ENCODE peak calls at places on chromosomes 12 and 14, in four cellular contexts. E is cardiac muscle cell, Z is fibroblast of lung, R is uterus. F is an unnamed sample.

GRCh38 chr12:92434607-92435025 is 268.2 kb upstream of the PLEKHG7 start:
- DNase-seq in E (no peak), R (no peak), Z (no peak), F (no peak)

GRCh38 chr14:44956866-44957265 is 4.9 kb downstream of the KLHL28 start:
- DNase-seq in E (no peak), R (no peak), Z (no peak), F (no peak)

GRCh38 chr12:32478858-32479257 is 79.5 kb downstream of the FGD4 start:
- DNase-seq in R (no peak), E (no peak), Z (no peak), F (no peak)

GRCh38 chr14:99725774-99726537 is 41.9 kb downstream of the CYP46A1 start:
- DNase-seq in E (no peak), R (no peak), Z (no peak), F (peak)

GRCh38 chr12:18158774-18159557 is 69.0 kb upstream of the RERGL start:
- DNase-seq in Z (peak), E (peak), R (no peak), F (no peak)

GRCh38 chr14:104650057-104650980 is 39.1 kb upstream of the INF2 start:
- DNase-seq in R (peak), E (peak), Z (peak), F (peak)

GRCh38 chr12:131493068-131493826 is 217.6 kb upstream of the SFSWAP start:
- DNase-seq in R (no peak), Z (no peak), E (no peak), F (no peak)

GRCh38 chr12:78115889-78116288 is 285.2 kb downstream of the NAV3 start:
- DNase-seq in E (no peak), Z (no peak), R (no peak), F (no peak)

GRCh38 chr12:20367731-20368652 is at the start of gene PDE3A:
- DNase-seq in E (peak), Z (peak), R (peak), F (peak)

GRCh38 chr12:14930299-14930698 is 8.0 kb downstream of the ERP27 start:
- DNase-seq in Z (no peak), R (no peak), E (no peak), F (no peak)

GRCh38 chr12:68900241-68900640 is 32.7 kb downstream of the CPM start:
- DNase-seq in R (no peak), E (no peak), Z (no peak), F (no peak)

GRCh38 chr14:21796912-21797311 is 123.3 kb upstream of the OR4E1 start:
- DNase-seq in R (no peak), E (peak), Z (no peak), F (no peak)

GRCh38 chr14:21807975-21808374 is 134.4 kb upstream of the OR4E1 start:
- DNase-seq in R (no peak), Z (no peak), E (no peak), F (no peak)

GRCh38 chr14:21802441-21802840 is 128.8 kb upstream of the OR4E1 start:
- DNase-seq in E (no peak), Z (no peak), R (no peak), F (no peak)
- H3K27ac ChIP-seq in E (no peak), Z (no peak), R (no peak), F (no peak)

DNA sequence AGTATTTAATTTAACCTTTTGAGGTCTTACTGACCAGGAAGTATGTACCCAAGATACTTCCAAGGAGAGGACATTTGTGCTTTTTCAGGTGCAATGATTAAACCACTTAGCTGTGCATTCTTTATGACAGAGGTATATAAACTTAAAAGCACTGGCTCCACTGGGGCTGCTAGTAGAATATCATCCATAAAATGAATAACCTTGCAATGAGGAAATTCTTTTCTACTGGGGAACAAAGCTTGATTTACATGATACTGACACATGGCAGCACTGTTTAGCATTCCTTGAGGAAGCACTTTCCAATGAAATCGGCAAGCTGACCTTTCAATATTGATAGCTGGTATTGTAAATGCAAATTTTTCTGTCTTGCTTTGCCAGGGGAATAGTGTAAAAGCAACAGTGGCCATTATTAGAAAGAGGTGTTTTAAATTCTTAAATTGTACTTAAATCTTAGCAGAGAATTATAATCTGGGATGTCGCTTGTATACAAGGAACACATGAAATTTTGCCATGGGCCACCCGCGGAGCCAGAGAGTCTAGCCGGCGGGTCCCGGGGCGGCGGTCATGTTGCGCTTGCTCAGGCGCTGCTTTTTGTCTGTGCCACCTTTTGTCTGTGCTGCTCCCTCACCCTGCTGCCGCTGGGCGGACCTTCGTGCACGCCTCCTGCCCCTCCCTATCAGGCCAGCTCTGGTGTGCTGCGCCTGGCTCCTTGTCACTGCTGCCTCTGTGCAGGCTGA is 20.9 kb upstream of the BLTP3B start:
- DNase-seq in R (peak), E (peak), Z (peak), F (peak)
- TF ChIP-seq CTCF in R (peak), E (peak), Z (no peak), F (no peak)

DNA sequence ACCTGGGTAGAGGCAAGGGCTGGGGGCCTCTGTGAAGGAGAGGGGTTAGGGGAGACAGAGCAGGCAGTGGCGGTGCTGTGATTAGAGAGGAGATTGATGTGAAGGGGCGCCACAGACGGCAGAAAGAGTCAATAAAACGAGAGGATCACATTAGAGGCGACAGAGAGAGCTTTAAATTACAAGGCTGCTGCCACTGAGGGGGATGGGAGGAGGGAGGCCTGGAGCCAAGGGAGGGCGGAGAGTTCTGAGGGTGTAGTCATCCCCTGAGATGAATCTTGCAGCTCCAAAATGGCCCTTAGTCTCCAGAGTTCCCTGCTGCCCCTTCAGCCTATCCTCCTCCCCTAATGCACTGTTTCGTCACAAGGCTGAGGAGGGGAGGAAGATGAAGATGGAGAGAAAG is 12.8 kb downstream of the ZFHX2 start:
- DNase-seq in E (peak), R (peak), Z (peak), F (peak)
- H3K27ac ChIP-seq in E (no peak), R (no peak), Z (no peak), F (no peak)

GRCh38 chr14:91877376-91877775 is 10.0 kb upstream of the TC2N start:
- DNase-seq in R (no peak), Z (no peak), E (no peak), F (no peak)

GRCh38 chr14:91879196-91879595 is 11.9 kb upstream of the TC2N start:
- DNase-seq in Z (no peak), E (no peak), R (no peak), F (no peak)

GRCh38 chr14:91875515-91876286 is 8.4 kb upstream of the TC2N start:
- DNase-seq in Z (no peak), R (no peak), E (no peak), F (no peak)

GRCh38 chr14:91876492-91876891 is 9.2 kb upstream of the TC2N start:
- DNase-seq in R (no peak), Z (no peak), E (no peak), F (no peak)

GRCh38 chr14:91878274-91878673 is 10.9 kb upstream of the TC2N start:
- DNase-seq in E (no peak), Z (no peak), R (no peak), F (no peak)
- TF ChIP-seq CTCF in E (no peak), Z (no peak), R (no peak), F (no peak)

GRCh38 chr14:38404616-38405015 is 148.7 kb upstream of the CLEC14A start:
- DNase-seq in Z (peak), E (peak), R (no peak), F (no peak)
- H3K27ac ChIP-seq in Z (peak), E (no peak), R (no peak), F (peak)

GRCh38 chr12:34354239-34355200 is 332.2 kb downstream of the ALG10 start:
- DNase-seq in R (no peak), E (no peak), Z (no peak), F (no peak)

GRCh38 chr12:34357791-34358190 is 335.5 kb downstream of the ALG10 start:
- DNase-seq in Z (no peak), E (no peak), R (no peak), F (no peak)

GRCh38 chr12:34352098-34352497 is 329.8 kb downstream of the ALG10 start:
- DNase-seq in Z (no peak), E (no peak), R (no peak), F (no peak)

GRCh38 chr12:34358198-34358597 is 335.9 kb downstream of the ALG10 start:
- DNase-seq in E (no peak), Z (no peak), R (no peak), F (no peak)

DNA sequence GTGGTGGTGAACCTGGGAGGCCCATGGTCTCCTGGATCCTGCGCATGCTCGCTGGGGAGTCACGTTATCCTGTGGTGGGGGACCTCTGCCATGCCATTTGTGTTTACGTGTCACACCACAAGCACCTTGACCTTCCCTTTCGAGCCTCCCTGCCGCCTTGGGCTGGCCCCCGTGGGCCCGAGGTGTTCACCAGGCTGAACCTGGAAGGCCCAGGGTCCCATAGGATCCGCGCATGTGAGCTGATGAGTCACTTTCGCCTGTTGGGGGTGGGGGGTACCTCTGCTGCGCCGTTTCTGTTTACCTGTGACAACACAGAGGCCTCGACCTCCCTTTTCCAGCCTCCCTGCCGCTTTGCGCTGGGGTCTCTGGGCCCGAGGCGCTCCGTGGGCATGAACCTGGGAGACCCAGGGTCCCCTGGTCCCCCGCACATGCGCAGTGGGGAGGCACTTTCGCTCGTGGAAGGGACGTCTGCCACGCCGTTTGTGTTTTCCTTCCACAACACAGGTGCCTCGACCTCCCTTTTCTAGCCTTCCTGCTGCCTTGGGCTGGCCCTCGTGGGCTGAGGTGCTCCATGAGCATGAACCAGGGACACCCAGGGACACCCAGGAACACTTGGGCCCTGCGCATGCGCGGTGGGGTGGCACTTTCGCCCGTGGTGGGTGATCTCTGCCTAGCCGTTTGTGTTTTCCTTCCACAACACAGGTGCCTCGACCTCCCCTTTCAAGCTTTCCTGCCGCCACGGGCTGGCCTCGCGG is 334.1 kb downstream of the ALG10 start:
- DNase-seq in E (no peak), R (no peak), Z (no peak), F (no peak)
- TF ChIP-seq CTCF in E (no peak), R (no peak), Z (no peak), F (no peak)

GRCh38 chr12:108047130-108047550 is 81.9 kb upstream of the WSCD2 start:
- DNase-seq in R (no peak), Z (no peak), E (peak), F (no peak)
- H3K27ac ChIP-seq in R (peak), Z (no peak), E (no peak), F (no peak)